ENCODE peak calls at places on chromosomes 4 and X, in ten cellular contexts. One of them, this sample, is unnamed.
A peak's percentile ranks its signal among the peaks of the same experiment; 100 is the strongest.

GRCh38 chr4:110059556-110060191 is 138.7 kb downstream of the ELOVL6 start:
- DNase-seq in left ventricle myocardium inferior: no peak
- DNase-seq in mucosa of descending colon: no peak
- DNase-seq in body of pancreas: no peak
- DNase-seq in ascending aorta: no peak
- DNase-seq in heart left ventricle: no peak
- DNase-seq in upper lobe of right lung: no peak
- DNase-seq in esophagus squamous epithelium: no peak
- DNase-seq in lung: no peak
- DNase-seq in suprapubic skin: no peak
- DNase-seq in this sample: no peak

GRCh38 chrX:51144828-51145442 is 187.7 kb upstream of the NUDT10 start:
- DNase-seq in mucosa of descending colon: no peak
- DNase-seq in body of pancreas: peak; percentile 28
- DNase-seq in esophagus squamous epithelium: no peak
- DNase-seq in left ventricle myocardium inferior: no peak
- DNase-seq in ascending aorta: no peak
- DNase-seq in lung: peak; percentile 37
- DNase-seq in heart left ventricle: no peak
- DNase-seq in upper lobe of right lung: no peak
- DNase-seq in suprapubic skin: no peak
- DNase-seq in this sample: no peak

GRCh38 chr4:71266090-71266794 is 72.6 kb upstream of the SLC4A4 start:
- DNase-seq in lung: no peak
- DNase-seq in upper lobe of right lung: no peak
- DNase-seq in esophagus squamous epithelium: no peak
- DNase-seq in suprapubic skin: no peak
- DNase-seq in mucosa of descending colon: no peak
- DNase-seq in ascending aorta: no peak
- DNase-seq in left ventricle myocardium inferior: no peak
- DNase-seq in heart left ventricle: peak; percentile 31
- DNase-seq in body of pancreas: no peak
- DNase-seq in this sample: no peak

GRCh38 chrX:135707880-135708279 is 5.6 kb upstream of the CT45A1 start:
- DNase-seq in mucosa of descending colon: no peak
- DNase-seq in left ventricle myocardium inferior: no peak
- DNase-seq in ascending aorta: no peak
- DNase-seq in heart left ventricle: no peak
- DNase-seq in body of pancreas: no peak
- DNase-seq in lung: no peak
- DNase-seq in upper lobe of right lung: no peak
- DNase-seq in esophagus squamous epithelium: no peak
- DNase-seq in suprapubic skin: no peak
- DNase-seq in this sample: no peak

GRCh38 chr4:105965183-105965800 is 70.0 kb downstream of the NPNT start:
- DNase-seq in lung: no peak
- DNase-seq in mucosa of descending colon: no peak
- DNase-seq in suprapubic skin: no peak
- DNase-seq in heart left ventricle: no peak
- DNase-seq in upper lobe of right lung: no peak
- DNase-seq in esophagus squamous epithelium: no peak
- DNase-seq in body of pancreas: no peak
- DNase-seq in left ventricle myocardium inferior: no peak
- DNase-seq in ascending aorta: no peak
- DNase-seq in this sample: no peak

GRCh38 chr4:159607824-159608223 is 504.9 kb downstream of the RAPGEF2 start:
- DNase-seq in lung: no peak
- DNase-seq in esophagus squamous epithelium: no peak
- DNase-seq in left ventricle myocardium inferior: no peak
- DNase-seq in ascending aorta: no peak
- DNase-seq in upper lobe of right lung: no peak
- DNase-seq in mucosa of descending colon: no peak
- DNase-seq in heart left ventricle: no peak
- DNase-seq in body of pancreas: no peak
- DNase-seq in suprapubic skin: no peak
- DNase-seq in this sample: no peak

GRCh38 chrX:68508799-68509198 is 9.9 kb downstream of the YIPF6 start:
- DNase-seq in mucosa of descending colon: no peak
- DNase-seq in ascending aorta: no peak
- DNase-seq in body of pancreas: no peak
- DNase-seq in left ventricle myocardium inferior: no peak
- DNase-seq in lung: no peak
- DNase-seq in heart left ventricle: no peak
- DNase-seq in esophagus squamous epithelium: no peak
- DNase-seq in suprapubic skin: no peak
- DNase-seq in upper lobe of right lung: no peak
- DNase-seq in this sample: no peak

GRCh38 chr4:123433573-123433972 is 37.0 kb downstream of the SPRY1 start:
- DNase-seq in lung: no peak
- DNase-seq in ascending aorta: no peak
- DNase-seq in upper lobe of right lung: no peak
- DNase-seq in heart left ventricle: no peak
- DNase-seq in esophagus squamous epithelium: no peak
- DNase-seq in left ventricle myocardium inferior: no peak
- DNase-seq in suprapubic skin: no peak
- DNase-seq in mucosa of descending colon: no peak
- DNase-seq in body of pancreas: no peak
- DNase-seq in this sample: no peak

GRCh38 chrX:88584283-88584682 is 162.7 kb upstream of the CPXCR1 start:
- DNase-seq in esophagus squamous epithelium: no peak
- DNase-seq in lung: no peak
- DNase-seq in upper lobe of right lung: no peak
- DNase-seq in ascending aorta: no peak
- DNase-seq in suprapubic skin: no peak
- DNase-seq in body of pancreas: no peak
- DNase-seq in heart left ventricle: no peak
- DNase-seq in left ventricle myocardium inferior: no peak
- DNase-seq in mucosa of descending colon: no peak
- DNase-seq in this sample: no peak

GRCh38 chr4:24053906-24054305 is 164.1 kb upstream of the PPARGC1A start:
- DNase-seq in ascending aorta: no peak
- DNase-seq in lung: no peak
- DNase-seq in body of pancreas: no peak
- DNase-seq in left ventricle myocardium inferior: no peak
- DNase-seq in upper lobe of right lung: no peak
- DNase-seq in mucosa of descending colon: no peak
- DNase-seq in esophagus squamous epithelium: no peak
- DNase-seq in heart left ventricle: no peak
- DNase-seq in suprapubic skin: no peak
- DNase-seq in this sample: no peak

GRCh38 chrX:131841496-131842410 is 181.3 kb upstream of the STK26 start:
- DNase-seq in lung: peak; percentile 52
- DNase-seq in left ventricle myocardium inferior: no peak
- DNase-seq in suprapubic skin: no peak
- DNase-seq in esophagus squamous epithelium: no peak
- DNase-seq in mucosa of descending colon: no peak
- DNase-seq in body of pancreas: peak; percentile 23
- DNase-seq in upper lobe of right lung: no peak
- DNase-seq in ascending aorta: no peak
- DNase-seq in heart left ventricle: peak; percentile 31
- DNase-seq in this sample: no peak

GRCh38 chr4:18571252-18571885 is 549.8 kb upstream of the LCORL start:
- DNase-seq in left ventricle myocardium inferior: no peak
- DNase-seq in body of pancreas: no peak
- DNase-seq in heart left ventricle: no peak
- DNase-seq in suprapubic skin: no peak
- DNase-seq in lung: no peak
- DNase-seq in ascending aorta: no peak
- DNase-seq in esophagus squamous epithelium: no peak
- DNase-seq in upper lobe of right lung: no peak
- DNase-seq in mucosa of descending colon: no peak
- DNase-seq in this sample: no peak

GRCh38 chr4:18570370-18570769 is 548.8 kb upstream of the LCORL start:
- DNase-seq in suprapubic skin: no peak
- DNase-seq in esophagus squamous epithelium: no peak
- DNase-seq in left ventricle myocardium inferior: no peak
- DNase-seq in heart left ventricle: no peak
- DNase-seq in ascending aorta: no peak
- DNase-seq in lung: no peak
- DNase-seq in body of pancreas: no peak
- DNase-seq in mucosa of descending colon: no peak
- DNase-seq in upper lobe of right lung: no peak
- DNase-seq in this sample: no peak

GRCh38 chr4:18566970-18567799 is 545.6 kb upstream of the LCORL start:
- DNase-seq in upper lobe of right lung: no peak
- DNase-seq in ascending aorta: no peak
- DNase-seq in left ventricle myocardium inferior: no peak
- DNase-seq in mucosa of descending colon: no peak
- DNase-seq in suprapubic skin: no peak
- DNase-seq in lung: no peak
- DNase-seq in body of pancreas: no peak
- DNase-seq in heart left ventricle: no peak
- DNase-seq in esophagus squamous epithelium: no peak
- DNase-seq in this sample: no peak

DNA sequence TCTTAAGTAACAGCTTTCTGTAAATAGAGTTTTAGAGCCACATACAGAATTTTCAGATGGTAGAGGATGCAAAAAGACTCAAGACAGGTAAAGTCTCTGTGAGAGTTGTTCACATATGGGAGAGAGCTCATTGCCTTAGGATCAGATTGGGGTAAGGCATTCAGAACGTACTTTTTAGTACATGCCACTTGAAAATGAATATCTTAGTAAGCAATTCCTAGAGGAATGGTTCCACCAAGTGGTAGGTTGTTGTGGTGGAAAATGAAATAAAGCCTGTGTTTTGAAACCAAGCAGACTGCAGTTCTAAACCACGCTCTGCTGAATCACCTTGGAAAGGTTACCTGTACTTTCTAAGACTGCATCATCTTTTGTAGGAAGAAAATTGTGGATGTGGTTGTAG is 547.0 kb upstream of the LCORL start:
- DNase-seq in mucosa of descending colon: no peak
- DNase-seq in body of pancreas: no peak
- DNase-seq in left ventricle myocardium inferior: no peak
- DNase-seq in upper lobe of right lung: no peak
- DNase-seq in esophagus squamous epithelium: no peak
- DNase-seq in lung: no peak
- DNase-seq in heart left ventricle: no peak
- DNase-seq in suprapubic skin: no peak
- DNase-seq in ascending aorta: no peak
- DNase-seq in this sample: no peak
- TF ChIP-seq CTCF in mucosa of descending colon: no peak
- TF ChIP-seq CTCF in body of pancreas: peak; percentile 24
- TF ChIP-seq CTCF in left ventricle myocardium inferior: no peak
- TF ChIP-seq CTCF in upper lobe of right lung: no peak
- TF ChIP-seq CTCF in esophagus squamous epithelium: no peak
- TF ChIP-seq CTCF in lung: no peak
- TF ChIP-seq CTCF in heart left ventricle: no peak
- TF ChIP-seq CTCF in suprapubic skin: no peak
- TF ChIP-seq CTCF in ascending aorta: no peak
- TF ChIP-seq CTCF in this sample: no peak

DNA sequence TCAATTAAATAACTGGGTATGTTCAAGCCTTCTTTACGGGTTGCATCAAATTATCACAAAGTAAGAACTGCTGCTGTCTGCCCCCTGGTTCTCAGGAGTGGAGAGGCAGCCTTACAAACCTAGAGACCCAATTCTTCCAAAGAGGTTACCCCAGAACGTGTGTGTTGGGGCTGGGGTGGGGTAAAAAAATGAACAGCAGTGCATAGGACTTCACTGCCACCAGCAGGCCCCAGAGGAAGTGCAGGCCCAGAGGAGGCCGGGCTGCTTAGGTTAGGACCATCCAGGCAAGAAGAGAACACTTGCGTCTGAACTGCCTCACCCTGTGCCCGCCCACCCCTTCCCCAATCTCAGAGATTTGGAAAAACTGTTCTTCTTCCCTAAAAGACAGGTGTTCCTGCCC is 1.5 kb upstream of the NWD2 start:
- DNase-seq in heart left ventricle: no peak
- DNase-seq in esophagus squamous epithelium: no peak
- DNase-seq in left ventricle myocardium inferior: no peak
- DNase-seq in suprapubic skin: no peak
- DNase-seq in ascending aorta: no peak
- DNase-seq in upper lobe of right lung: no peak
- DNase-seq in lung: no peak
- DNase-seq in mucosa of descending colon: no peak
- DNase-seq in body of pancreas: no peak
- DNase-seq in this sample: no peak
- H3K4me3 ChIP-seq in heart left ventricle: no peak overlapping the region
- H3K4me3 ChIP-seq in esophagus squamous epithelium: no peak overlapping the region
- H3K4me3 ChIP-seq in left ventricle myocardium inferior: no peak overlapping the region
- H3K4me3 ChIP-seq in suprapubic skin: no peak overlapping the region
- H3K4me3 ChIP-seq in ascending aorta: no peak overlapping the region
- H3K4me3 ChIP-seq in upper lobe of right lung: no peak overlapping the region
- H3K4me3 ChIP-seq in lung: no peak overlapping the region
- H3K4me3 ChIP-seq in mucosa of descending colon: no peak overlapping the region
- H3K4me3 ChIP-seq in body of pancreas: no peak overlapping the region
- H3K4me3 ChIP-seq in this sample: no peak overlapping the region

GRCh38 chr4:74109894-74110605 is 11.1 kb upstream of the CXCL2 start:
- DNase-seq in heart left ventricle: no peak
- DNase-seq in lung: no peak
- DNase-seq in upper lobe of right lung: no peak
- DNase-seq in body of pancreas: no peak
- DNase-seq in suprapubic skin: no peak
- DNase-seq in left ventricle myocardium inferior: no peak
- DNase-seq in mucosa of descending colon: no peak
- DNase-seq in ascending aorta: no peak
- DNase-seq in esophagus squamous epithelium: no peak
- DNase-seq in this sample: no peak
- H3K4me1 ChIP-seq in heart left ventricle: peaks cover 18% of the 10 kb centered on the region
- H3K4me1 ChIP-seq in lung: peaks cover 15% of the 10 kb centered on the region
- H3K4me1 ChIP-seq in upper lobe of right lung: peaks cover 17% of the 10 kb centered on the region
- H3K4me1 ChIP-seq in body of pancreas: peaks cover 32% of the 10 kb centered on the region
- H3K4me1 ChIP-seq in suprapubic skin: peaks cover 42% of the 10 kb centered on the region
- H3K4me1 ChIP-seq in left ventricle myocardium inferior: peaks cover 65% of the 10 kb centered on the region
- H3K4me1 ChIP-seq in mucosa of descending colon: no peaks in the 10 kb centered on the region
- H3K4me1 ChIP-seq in ascending aorta: peaks cover 11% of the 10 kb centered on the region
- H3K4me1 ChIP-seq in esophagus squamous epithelium: peaks cover 36% of the 10 kb centered on the region
- H3K4me1 ChIP-seq in this sample: no peaks in the 10 kb centered on the region

DNA sequence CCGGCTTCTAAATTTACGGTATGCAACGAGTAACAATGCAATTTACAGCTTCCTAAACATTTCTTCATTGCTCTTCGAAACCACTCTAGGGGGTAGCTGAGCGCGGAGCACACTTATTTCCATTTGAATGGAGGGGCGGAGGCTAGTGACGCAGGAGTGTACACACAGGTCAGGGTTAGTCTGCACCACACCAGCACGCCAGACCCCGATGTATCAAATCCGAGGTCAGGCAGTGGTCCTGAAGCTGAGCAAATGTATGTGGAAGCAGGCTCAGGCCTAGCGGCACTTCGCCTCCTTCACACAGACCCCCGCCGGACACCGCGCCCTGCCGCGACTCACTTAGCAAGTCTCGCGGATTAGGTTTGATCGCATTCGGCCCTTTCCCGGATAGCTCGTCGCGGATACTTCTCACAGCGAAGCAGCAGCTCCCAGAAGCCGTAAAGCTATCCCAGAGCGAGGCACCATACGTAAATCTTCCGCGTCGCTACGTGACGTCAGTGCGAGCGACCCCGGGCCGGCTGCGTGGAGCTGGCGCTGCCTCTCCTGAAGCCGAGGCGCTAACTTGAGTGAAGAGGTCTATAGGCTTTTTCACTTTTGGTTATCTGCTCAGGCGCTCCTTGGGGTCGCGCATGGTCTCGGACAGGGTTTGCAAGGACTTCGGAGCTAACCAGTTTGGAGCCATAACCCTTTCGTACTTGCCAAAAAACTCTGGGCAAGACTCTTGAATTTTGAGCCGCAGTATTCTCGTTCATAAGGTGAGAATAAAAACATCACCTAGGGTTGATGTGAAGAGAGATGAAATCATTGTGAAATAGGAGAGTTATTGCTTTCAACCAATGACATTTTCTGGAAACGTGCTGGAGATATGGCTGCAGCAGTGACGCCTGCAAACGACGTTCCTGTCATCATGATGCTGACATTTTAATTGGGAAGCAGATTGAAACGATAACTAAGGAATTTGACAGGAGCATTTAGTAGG is at the start of gene AASDH:
- DNase-seq in mucosa of descending colon: peak; percentile 95
- DNase-seq in upper lobe of right lung: peak; percentile 95
- DNase-seq in heart left ventricle: peak; percentile 93
- DNase-seq in esophagus squamous epithelium: peak; percentile 83
- DNase-seq in left ventricle myocardium inferior: peak; percentile 94
- DNase-seq in ascending aorta: peak; percentile 95
- DNase-seq in lung: peak; percentile 95
- DNase-seq in suprapubic skin: peak; percentile 94
- DNase-seq in body of pancreas: peak; percentile 94
- DNase-seq in this sample: peak; percentile 95
- TF ChIP-seq CTCF in mucosa of descending colon: no peak
- TF ChIP-seq CTCF in upper lobe of right lung: no peak
- TF ChIP-seq CTCF in heart left ventricle: no peak
- TF ChIP-seq CTCF in esophagus squamous epithelium: no peak
- TF ChIP-seq CTCF in left ventricle myocardium inferior: no peak
- TF ChIP-seq CTCF in ascending aorta: no peak
- TF ChIP-seq CTCF in lung: no peak
- TF ChIP-seq CTCF in suprapubic skin: no peak
- TF ChIP-seq CTCF in body of pancreas: peak; percentile 7
- TF ChIP-seq CTCF in this sample: no peak